ENCODE peak calls at places on chromosomes 5 and 9, in seven cellular contexts. K, N, E, O, F, S and B are unnamed samples.
A peak's percentile ranks its signal among the peaks of the same experiment; 100 is the strongest.

GRCh38 chr9:109250311-109250741 is 70.5 kb downstream of the EPB41L4B start:
- DNase-seq in O (no peak), N (no peak), E (no peak), F (no peak), K (no peak), S (peak; percentile 52), B (no peak)

GRCh38 chr9:7790022-7790818 is 9.4 kb downstream of the DMAC1 start:
- DNase-seq in E (no peak), S (no peak), K (no peak), F (no peak), N (no peak), O (no peak), B (no peak)

GRCh38 chr9:95078516-95078915 is 239.0 kb downstream of the FANCC start:
- DNase-seq in K (no peak), F (no peak), S (no peak), O (no peak), N (no peak), E (no peak), B (no peak)

GRCh38 chr9:83245979-83246659 is 183.2 kb upstream of the RASEF start:
- DNase-seq in E (no peak), S (no peak), F (no peak), K (no peak), N (no peak), O (no peak), B (no peak)

GRCh38 chr9:6184749-6185645 is 30.6 kb upstream of the IL33 start:
- DNase-seq in K (no peak), N (peak; percentile 49), S (peak; percentile 17), O (peak; percentile 40), E (no peak), F (peak; percentile 66), B (no peak)

GRCh38 chr5:143614831-143615230 is 197.1 kb upstream of the HMHB1 start:
- DNase-seq in N (no peak), F (no peak), K (no peak), S (no peak), E (no peak), O (no peak), B (no peak)

GRCh38 chr5:147750065-147750464 is 32.5 kb downstream of the JAKMIP2 start:
- DNase-seq in K (no peak), O (no peak), E (no peak), F (no peak), S (no peak), N (no peak), B (no peak)

GRCh38 chr5:45604092-45604491 is 92.1 kb downstream of the HCN1 start:
- DNase-seq in N (no peak), O (no peak), K (no peak), F (no peak), E (no peak), S (no peak), B (no peak)

GRCh38 chr9:114315723-114316363 is 7.1 kb upstream of the ORM1 start:
- DNase-seq in K (no peak), F (no peak), O (peak; percentile 1), N (no peak), E (no peak), S (no peak), B (no peak)

GRCh38 chr5:56951131-56951945 is 585 bp downstream of the MIER3 start:
- DNase-seq in O (peak; percentile 36), S (peak; percentile 3), K (no peak), F (peak; percentile 70), E (peak; percentile 60), N (peak; percentile 41), B (peak; percentile 54)

GRCh38 chr9:127876026-127876763 is 1.3 kb downstream of the AK1 start:
- DNase-seq in S (no peak), N (peak; percentile 44), F (no peak), E (no peak), O (peak; percentile 34), K (no peak), B (no peak)

GRCh38 chr5:109388407-109388806 is 21.4 kb downstream of the PJA2 start:
- DNase-seq in K (no peak), S (no peak), N (no peak), F (no peak), E (no peak), O (no peak), B (no peak)

GRCh38 chr9:95025213-95026170 is 292.0 kb downstream of the FANCC start:
- DNase-seq in K (no peak), N (peak; percentile 75), O (peak; percentile 73), E (peak; percentile 52), F (no peak), S (no peak), B (no peak)

GRCh38 chr9:136111190-136111589 is 7.5 kb downstream of the TMEM250 start:
- DNase-seq in E (no peak), F (no peak), S (no peak), N (no peak), O (no peak), K (no peak), B (no peak)

GRCh38 chr9:33265211-33265885 is 499 bp downstream of the CHMP5 start:
- DNase-seq in K (no peak), S (no peak), O (no peak), F (no peak), E (no peak), N (no peak), B (no peak)

GRCh38 chr5:147635882-147636531 is 126.1 kb upstream of the DPYSL3 start:
- DNase-seq in F (no peak), S (peak; percentile 5), N (no peak), O (no peak), E (no peak), K (no peak), B (no peak)

GRCh38 chr5:56669534-56670483 is 145.5 kb upstream of the MAP3K1 start:
- DNase-seq in F (peak; percentile 74), K (no peak), S (peak; percentile 23), O (peak; percentile 28), N (peak; percentile 61), E (no peak), B (no peak)

GRCh38 chr5:68395302-68395701 is 179.7 kb downstream of the PIK3R1 start:
- DNase-seq in E (no peak), O (no peak), S (no peak), K (no peak), N (no peak), F (no peak), B (no peak)

GRCh38 chr9:137000177-137000930 is 4.0 kb upstream of the CLIC3 start:
- DNase-seq in F (peak; percentile 86), K (no peak), O (no peak), E (no peak), N (no peak), S (peak; percentile 59), B (no peak)

GRCh38 chr5:96577909-96578308 is 84.3 kb upstream of the CAST start:
- DNase-seq in N (no peak), O (no peak), F (no peak), S (peak; percentile 27), K (no peak), E (no peak), B (no peak)

GRCh38 chr5:10351199-10351881 is 2.2 kb upstream of the MARCHF6 start:
- DNase-seq in S (peak; percentile 93), K (no peak), F (no peak), O (no peak), N (peak; percentile 56), E (no peak), B (no peak)

GRCh38 chr5:55276771-55277170 is 30.7 kb downstream of the DHX29 start:
- DNase-seq in E (no peak), F (no peak), S (peak; percentile 71), N (no peak), O (no peak), K (no peak), B (no peak)

GRCh38 chr5:55234171-55234700 is 828 bp upstream of the CCNO start:
- DNase-seq in S (peak; percentile 45), E (no peak), K (no peak), O (no peak), N (no peak), F (peak; percentile 23), B (no peak)

GRCh38 chr5:26700759-26701384 is 337.5 kb downstream of the CDH9 start:
- DNase-seq in S (peak; percentile 42), F (peak; percentile 37), K (no peak), N (no peak), E (no peak), O (no peak), B (peak; percentile 22)

GRCh38 chr5:5105531-5105930 is 34.6 kb upstream of the ADAMTS16 start:
- DNase-seq in F (no peak), S (peak; percentile 9), K (no peak), O (no peak), E (no peak), N (no peak), B (no peak)

GRCh38 chr5:79333852-79334557 is 98.1 kb downstream of the JMY start:
- DNase-seq in S (no peak), F (no peak), K (no peak), O (no peak), N (no peak), E (no peak), B (no peak)
- TF ChIP-seq CTCF in S (no peak), F (no peak), K (no peak), O (no peak), N (no peak), E (no peak), B (no peak)

DNA sequence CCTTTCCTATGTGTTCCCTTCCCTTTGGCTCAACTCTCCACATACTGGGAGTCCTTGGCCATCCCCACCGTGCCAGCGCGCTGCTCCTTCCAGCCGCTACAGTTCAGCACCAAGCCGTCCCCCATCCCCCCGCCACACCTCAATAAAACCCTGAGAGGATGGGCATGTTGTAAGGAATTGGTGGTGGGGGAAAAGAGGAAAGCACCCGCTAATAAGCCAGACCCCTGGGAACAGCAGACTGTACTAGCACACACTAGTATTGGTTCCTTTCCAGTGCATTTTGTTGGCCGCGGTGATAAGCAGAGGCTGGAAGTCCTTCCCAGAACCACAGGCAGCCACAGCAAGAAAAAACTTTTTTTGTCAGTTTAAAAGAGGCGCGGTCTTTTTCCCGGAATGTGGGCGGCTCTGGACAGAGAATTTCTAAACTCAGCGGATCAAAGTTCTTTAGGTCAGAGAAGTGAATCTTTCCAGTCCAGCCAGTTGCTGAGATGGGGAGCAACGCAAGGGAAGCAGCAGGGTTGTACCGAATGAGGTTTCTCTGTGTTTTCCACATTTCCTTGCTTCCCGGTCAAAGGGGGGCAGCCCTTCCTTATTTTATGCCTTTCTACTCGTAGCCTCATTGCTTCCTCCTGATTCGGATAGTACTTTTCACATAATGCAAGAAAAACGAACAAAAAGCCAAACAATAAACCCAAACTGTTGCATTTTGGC is 2.1 kb downstream of the CHSY3 start:
- DNase-seq in K (no peak), O (no peak), F (no peak), N (no peak), E (no peak), S (peak; percentile 1), B (no peak)
- TF ChIP-seq CTCF in K (no peak), O (no peak), F (no peak), N (peak; percentile 24), E (no peak), S (no peak), B (no peak)

GRCh38 chr5:24110019-24110615 is 534.7 kb downstream of the CDH10 start:
- DNase-seq in S (peak; percentile 47), K (no peak), E (no peak), F (peak; percentile 5), O (no peak), N (no peak), B (no peak)
- TF ChIP-seq CTCF in S (peak; percentile 63), K (no peak), E (no peak), F (peak; percentile 7), O (no peak), N (peak; percentile 53), B (peak; percentile 55)

DNA sequence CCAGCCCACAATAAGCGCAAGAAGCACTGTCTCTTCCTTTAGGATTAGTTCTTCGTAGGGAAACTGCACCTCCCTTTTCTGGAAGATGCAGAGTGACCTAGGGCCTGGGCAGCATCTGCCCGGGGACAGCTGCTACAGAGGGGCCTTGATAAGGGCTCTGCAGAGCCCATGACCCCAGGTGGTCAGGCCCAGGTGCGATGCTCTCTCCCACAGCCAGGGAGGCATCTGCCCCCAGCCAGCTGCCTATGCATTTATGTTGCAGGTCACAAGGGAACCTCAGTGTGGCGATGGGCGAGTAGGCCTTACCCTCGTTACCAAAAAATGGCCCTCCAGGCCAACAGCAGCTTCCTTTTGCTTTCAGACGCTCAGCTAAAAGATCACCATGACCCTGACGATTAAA is 55.0 kb downstream of the PSMB7 start:
- DNase-seq in N (no peak), F (peak; percentile 17), S (no peak), O (no peak), E (no peak), K (no peak), B (no peak)
- TF ChIP-seq CTCF in N (no peak), F (no peak), S (no peak), O (no peak), E (no peak), K (no peak), B (no peak)